ENCODE peak calls at places on chromosome 2, in six cellular contexts. B, H, V, N, S and T are unnamed samples.

GRCh38 chr2:64453710-64454315 is at the start of gene LGALSL:
- DNase-seq in B (peak; percentile 93), H (no peak), V (peak; percentile 66), N (peak; percentile 5), S (peak; percentile 43), T (no peak)

GRCh38 chr2:48131503-48132293 is 225.4 kb upstream of the FBXO11 start:
- DNase-seq in B (no peak), H (no peak), V (no peak), N (peak; percentile 74), S (peak; percentile 70), T (no peak)

GRCh38 chr2:28545590-28546195 is 49.8 kb downstream of the PLB1 start:
- DNase-seq in B (no peak), H (no peak), V (peak; percentile 44), N (no peak), S (no peak), T (no peak)

GRCh38 chr2:20179755-20180594 is 45.0 kb downstream of the SDC1 start:
- DNase-seq in B (peak; percentile 95), H (no peak), V (no peak), N (no peak), S (no peak), T (no peak)

GRCh38 chr2:160221391-160222276 is 21.6 kb upstream of the ITGB6 start:
- DNase-seq in B (peak; percentile 85), H (peak; percentile 40), V (no peak), N (peak; percentile 91), S (peak; percentile 59), T (no peak)

GRCh38 chr2:96602330-96602823 is 35.7 kb downstream of the KANSL3 start:
- DNase-seq in B (no peak), H (no peak), V (peak; percentile 13), N (no peak), S (no peak), T (no peak)

GRCh38 chr2:178716394-178716793 is 90.8 kb downstream of the TTN start:
- DNase-seq in B (no peak), H (no peak), V (no peak), N (no peak), S (no peak), T (no peak)

GRCh38 chr2:108220942-108221541 is 18.7 kb upstream of the SULT1C3 start:
- DNase-seq in B (peak; percentile 80), H (no peak), V (no peak), N (no peak), S (no peak), T (no peak)

GRCh38 chr2:194090251-194090905 is 1566.6 kb upstream of the SLC39A10 start:
- DNase-seq in B (peak; percentile 45), H (no peak), V (no peak), N (no peak), S (no peak), T (no peak)

GRCh38 chr2:200399636-200400035 is 93.1 kb downstream of the SPATS2L start:
- DNase-seq in B (no peak), H (no peak), V (no peak), N (no peak), S (no peak), T (peak; percentile 61)

GRCh38 chr2:200396726-200397348 is 90.3 kb downstream of the SPATS2L start:
- DNase-seq in B (no peak), H (no peak), V (no peak), N (peak; percentile 66), S (peak; percentile 76), T (peak; percentile 92)

GRCh38 chr2:200399046-200399445 is 92.6 kb downstream of the SPATS2L start:
- DNase-seq in B (no peak), H (no peak), V (no peak), N (peak; percentile 76), S (peak; percentile 57), T (peak; percentile 90)

GRCh38 chr2:200394045-200394444 is 87.6 kb downstream of the SPATS2L start:
- DNase-seq in B (no peak), H (no peak), V (no peak), N (no peak), S (no peak), T (no peak)

DNA sequence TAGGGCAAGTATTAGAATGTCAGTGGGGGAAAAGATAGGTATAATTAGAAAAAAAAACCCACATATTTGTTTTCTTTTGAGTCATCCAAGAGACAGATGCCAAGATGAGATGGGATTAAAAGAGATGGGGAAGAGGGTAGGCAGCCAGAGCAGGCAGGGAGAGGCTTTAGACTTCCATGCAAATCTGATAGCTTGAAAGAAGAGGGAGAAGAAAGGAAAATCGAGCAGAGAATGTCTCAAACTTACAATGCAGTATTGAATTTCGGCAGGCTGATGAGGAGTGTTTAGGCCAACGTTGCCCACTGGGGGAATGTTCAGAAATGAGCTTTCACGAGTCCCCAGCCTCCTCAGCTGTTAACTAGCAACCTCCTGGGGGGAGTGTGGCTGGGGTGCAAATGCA is 91.3 kb downstream of the SPATS2L start:
- DNase-seq in B (no peak), H (no peak), V (no peak), N (no peak), S (no peak), T (no peak)
- TF ChIP-seq CTCF in B (no peak), H (no peak), V (no peak), N (no peak), S (no peak), T (no peak)

DNA sequence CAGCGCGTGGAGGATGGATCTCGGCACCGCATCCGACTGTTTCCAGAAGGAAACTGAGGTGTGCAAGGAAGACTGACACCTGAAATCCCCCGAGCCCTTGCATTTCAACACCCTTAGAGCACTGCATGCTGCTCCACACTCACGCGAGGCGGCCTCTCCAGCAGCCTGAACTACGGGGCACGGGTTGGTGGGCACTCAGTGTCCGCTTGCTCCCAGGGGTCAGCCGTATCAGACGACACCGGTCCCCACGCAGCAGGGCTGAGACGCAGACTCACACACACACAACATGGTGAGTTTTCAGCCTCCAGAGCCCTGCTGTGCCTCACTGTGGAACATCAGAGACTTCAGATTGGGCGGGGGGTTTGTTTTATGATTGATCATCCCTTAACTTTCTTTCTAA is 269.9 kb downstream of the TWIST2 start:
- DNase-seq in B (no peak), H (no peak), V (no peak), N (no peak), S (no peak), T (no peak)
- H3K4me3 ChIP-seq in B (no peak overlapping the region), H (no peak overlapping the region), V (no peak overlapping the region), N (no peak overlapping the region), S (no peak overlapping the region), T (no peak overlapping the region)

GRCh38 chr2:111135237-111135909 is 14.7 kb downstream of the BCL2L11 start:
- DNase-seq in B (no peak), H (no peak), V (no peak), N (no peak), S (no peak), T (no peak)

GRCh38 chr2:111138834-111139233 is 18.1 kb downstream of the BCL2L11 start:
- DNase-seq in B (no peak), H (no peak), V (no peak), N (no peak), S (no peak), T (no peak)

GRCh38 chr2:111134082-111134481 is 13.4 kb downstream of the BCL2L11 start:
- DNase-seq in B (no peak), H (no peak), V (no peak), N (no peak), S (no peak), T (no peak)

GRCh38 chr2:111133603-111134002 is 12.9 kb downstream of the BCL2L11 start:
- DNase-seq in B (no peak), H (no peak), V (no peak), N (no peak), S (no peak), T (no peak)

GRCh38 chr2:111135910-111136297 is 15.2 kb downstream of the BCL2L11 start:
- DNase-seq in B (peak; percentile 59), H (peak; percentile 11), V (peak; percentile 24), N (no peak), S (peak; percentile 73), T (no peak)
- TF ChIP-seq CTCF in B (no peak), H (peak; percentile 44), V (no peak), N (no peak), S (peak; percentile 35), T (peak; percentile 42)

GRCh38 chr2:44285237-44285636 is 10.0 kb downstream of the SLC3A1 start:
- DNase-seq in B (no peak), H (no peak), V (no peak), N (peak; percentile 14), S (no peak), T (no peak)
- H3K4me3 ChIP-seq in B (no peak overlapping the region), H (no peak overlapping the region), V (no peak overlapping the region), N (no peak overlapping the region), S (no peak overlapping the region), T (no peak overlapping the region)

GRCh38 chr2:206160807-206161179 is 1.1 kb downstream of the EEF1B2 start:
- DNase-seq in B (no peak), H (no peak), V (peak; percentile 42), N (no peak), S (no peak), T (no peak)

GRCh38 chr2:206158563-206159345 is 490 bp downstream of the NDUFS1 start:
- DNase-seq in B (no peak), H (no peak), V (peak; percentile 52), N (peak; percentile 27), S (peak; percentile 30), T (no peak)

GRCh38 chr2:206163251-206163880 is 3.7 kb downstream of the EEF1B2 start:
- DNase-seq in B (no peak), H (no peak), V (peak; percentile 33), N (no peak), S (no peak), T (no peak)

GRCh38 chr2:206160124-206160806 is 570 bp downstream of the EEF1B2 start:
- DNase-seq in B (no peak), H (no peak), V (peak; percentile 75), N (peak; percentile 45), S (no peak), T (no peak)

GRCh38 chr2:206159346-206160123 is at the start of the genes EEF1B2 and NDUFS1:
- DNase-seq in B (peak; percentile 99), H (peak; percentile 93), V (peak; percentile 99), N (peak; percentile 97), S (peak; percentile 99), T (peak; percentile 80)
- TF ChIP-seq CTCF in B (no peak), H (no peak), V (no peak), N (no peak), S (no peak), T (no peak)